ENCODE peak calls at places on chromosomes 4 and X, in four cellular contexts. H is H9, G is IMR-90, E is H1. Q is an unnamed sample.

GRCh38 chrX:48492293-48492910 is 16.4 kb upstream of the PORCN start:
- DNase-seq in G (peak; percentile 35), H (no peak), E (no peak), Q (no peak)

GRCh38 chrX:73765776-73766465 is 202.9 kb downstream of the CHIC1 start:
- DNase-seq in G (no peak), H (no peak), E (no peak), Q (no peak)

GRCh38 chr4:48924416-48924815 is 17.8 kb upstream of the OCIAD2 start:
- DNase-seq in G (no peak), E (no peak), H (no peak), Q (no peak)

GRCh38 chr4:66273110-66273509 is 602.8 kb upstream of the EPHA5 start:
- DNase-seq in G (no peak), H (no peak), E (no peak), Q (peak; percentile 12)

GRCh38 chr4:120327276-120327675 is 260.6 kb upstream of the MAD2L1 start:
- DNase-seq in H (no peak), E (no peak), G (no peak), Q (peak; percentile 91)

GRCh38 chr4:77952399-77952974 is 89.9 kb downstream of the MRPL1 start:
- DNase-seq in E (no peak), H (no peak), G (no peak), Q (no peak)

GRCh38 chrX:109918753-109919152 is 84.2 kb upstream of the TMEM164 start:
- DNase-seq in E (no peak), G (peak; percentile 2), H (no peak), Q (no peak)

GRCh38 chrX:129825746-129826505 is 17.8 kb downstream of the ZDHHC9 start:
- DNase-seq in E (no peak), G (no peak), H (no peak), Q (no peak)

GRCh38 chrX:15761564-15762191 is 23.6 kb downstream of the CA5B start:
- DNase-seq in H (peak; percentile 60), E (no peak), G (peak; percentile 41), Q (peak; percentile 58)

GRCh38 chr4:85707591-85707990 is 232.6 kb downstream of the ARHGAP24 start:
- DNase-seq in H (no peak), E (no peak), G (no peak), Q (no peak)

GRCh38 chr4:138235419-138235952 is 6.7 kb downstream of the SLC7A11 start:
- DNase-seq in G (peak; percentile 97), E (no peak), H (no peak), Q (peak; percentile 82)

GRCh38 chr4:7422098-7422897 is 12.4 kb downstream of the PSAPL1 start:
- DNase-seq in E (no peak), H (peak; percentile 17), G (no peak), Q (no peak)

GRCh38 chr4:118904418-118904817 is 15.8 kb downstream of the SYNPO2 start:
- DNase-seq in G (no peak), E (no peak), H (no peak), Q (no peak)

GRCh38 chr4:74968456-74969164 is 35.7 kb downstream of the PARM1 start:
- DNase-seq in E (no peak), G (no peak), H (no peak), Q (no peak)

GRCh38 chr4:26020896-26021295 is 106.9 kb downstream of the SMIM20 start:
- DNase-seq in G (peak; percentile 67), H (no peak), E (no peak), Q (no peak)

GRCh38 chr4:184734758-184735157 is 862 bp upstream of the CENPU start:
- DNase-seq in G (no peak), E (no peak), H (no peak), Q (no peak)

GRCh38 chr4:86050516-86050915 is 309.3 kb downstream of the MAPK10 start:
- DNase-seq in E (no peak), H (no peak), G (no peak), Q (no peak)

GRCh38 chr4:148097811-148098210 is 344.4 kb downstream of the NR3C2 start:
- DNase-seq in H (no peak), G (no peak), E (peak; percentile 7), Q (no peak)

GRCh38 chrX:3711331-3711917 is 2.0 kb downstream of the PRKX start:
- DNase-seq in H (no peak), G (no peak), E (no peak), Q (no peak)

GRCh38 chrX:13283512-13283911 is 36.3 kb downstream of the ATXN3L start:
- DNase-seq in E (no peak), H (peak; percentile 64), G (no peak), Q (peak; percentile 66)

GRCh38 chrX:13283968-13284914 is 35.6 kb downstream of the ATXN3L start:
- DNase-seq in E (peak; percentile 10), H (peak; percentile 66), G (peak; percentile 78), Q (peak; percentile 51)

GRCh38 chrX:13285693-13286092 is 34.2 kb downstream of the ATXN3L start:
- DNase-seq in H (peak; percentile 71), E (no peak), G (no peak), Q (peak; percentile 21)

GRCh38 chrX:13287816-13288215 is 32.0 kb downstream of the ATXN3L start:
- DNase-seq in H (no peak), G (peak; percentile 72), E (no peak), Q (peak; percentile 66)

DNA sequence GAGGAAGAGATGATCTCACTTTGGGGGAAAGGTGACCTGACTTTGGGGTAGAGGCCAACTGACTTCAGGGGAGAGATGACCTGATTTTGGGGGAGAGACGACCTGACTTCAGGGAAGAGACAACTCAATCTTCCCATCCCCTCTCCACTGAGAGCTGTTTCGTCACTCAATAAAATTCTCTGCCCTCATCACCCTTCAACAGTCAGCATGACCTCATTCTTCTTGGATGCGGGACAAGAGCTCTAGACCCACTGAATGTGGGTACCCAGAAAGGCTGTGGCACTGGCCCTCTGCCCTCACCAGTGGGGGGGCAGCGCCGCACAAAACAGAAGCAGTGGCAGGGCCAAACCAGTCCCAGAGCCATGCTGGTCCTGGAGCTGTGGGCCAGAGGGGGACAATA is 34.6 kb downstream of the ATXN3L start:
- DNase-seq in G (no peak), E (no peak), H (no peak), Q (no peak)
- H2BK5ac ChIP-seq in G (peak overlapping the region; percentile 30), E (no peak overlapping the region), H (no peak overlapping the region), Q (no peak overlapping the region)

GRCh38 chr4:101339332-101339731 is 8.0 kb downstream of the PPP3CA start:
- DNase-seq in H (no peak), G (no peak), E (no peak), Q (no peak)
- H4K5ac ChIP-seq in H (no peak overlapping the region), G (no peak overlapping the region), E (no peak overlapping the region), Q (no peak overlapping the region)

DNA sequence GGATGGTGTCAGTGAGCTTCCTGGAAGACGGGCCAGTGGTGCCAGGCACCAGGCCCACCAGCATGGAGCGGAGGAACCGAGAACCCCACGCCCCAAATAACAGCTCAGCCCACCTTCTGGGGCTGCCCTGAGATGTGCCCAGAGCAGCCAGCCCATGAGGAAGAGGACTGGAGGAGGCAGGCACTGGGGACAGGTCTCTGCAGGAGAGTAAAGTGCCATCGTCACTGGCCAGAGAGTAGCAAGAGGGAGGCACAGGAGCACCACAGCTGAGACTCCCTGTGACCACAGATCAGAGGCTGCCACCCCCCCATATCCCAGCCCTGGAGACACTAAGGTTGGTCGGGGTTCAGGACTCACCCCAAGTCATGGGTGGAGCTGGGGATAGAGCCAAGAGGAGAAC is 63.0 kb downstream of the PPP2R2C start:
- DNase-seq in G (no peak), H (no peak), E (no peak), Q (no peak)
- H2BK15ac ChIP-seq in G (no peak overlapping the region), H (no peak overlapping the region), E (no peak overlapping the region), Q (no peak overlapping the region)

DNA sequence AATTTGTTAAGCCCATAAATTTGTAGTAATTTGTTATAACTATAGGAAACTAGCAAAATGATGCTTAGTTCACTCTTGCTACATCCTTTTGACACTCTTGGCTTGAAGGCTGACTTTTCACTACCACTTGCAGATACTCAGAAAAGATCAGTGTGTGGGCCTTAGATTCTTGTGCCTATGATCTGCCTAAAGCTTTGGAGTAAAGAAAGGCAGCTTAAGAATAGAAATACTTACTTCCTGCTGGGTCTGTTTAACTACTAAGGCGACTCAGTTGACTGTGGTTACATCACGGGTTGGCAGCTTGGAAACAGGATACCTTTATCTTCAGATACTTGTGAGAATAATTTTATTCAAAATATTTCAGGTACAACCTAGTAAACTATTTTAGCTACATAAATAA is 201.4 kb upstream of the FMR1 start:
- DNase-seq in G (no peak), E (no peak), H (no peak), Q (no peak)
- H2BK5ac ChIP-seq in G (no peak overlapping the region), E (no peak overlapping the region), H (no peak overlapping the region), Q (no peak overlapping the region)

GRCh38 chr4:17120761-17121160 is 222.3 kb upstream of the LDB2 start:
- DNase-seq in H (no peak), E (no peak), G (peak; percentile 18), Q (no peak)
- H4K5ac ChIP-seq in H (no peak overlapping the region), E (no peak overlapping the region), G (no peak overlapping the region), Q (no peak overlapping the region)

GRCh38 chrX:71118032-71118984 is at the start of gene MED12:
- DNase-seq in G (peak; percentile 75), E (no peak), H (peak; percentile 80), Q (peak; percentile 82)
- H2BK15ac ChIP-seq in G (no peak within 1 kb of the TSS), E (no peak within 1 kb of the TSS), H (no peak within 1 kb of the TSS), Q (no peak within 1 kb of the TSS)

Q was measured in mesendoderm.